ENCODE peak calls at places on chromosomes 1 and 21, in eight cellular contexts. S, P, N, G, H, F, I and B are unnamed samples.

GRCh38 chr1:1763657-1764621 is 14.3 kb downstream of the NADK start:
- DNase-seq in N (no peak), I (no peak), S (no peak), F (peak; percentile 10), G (no peak), H (no peak), P (peak; percentile 81), B (peak; percentile 98)

GRCh38 chr1:19884312-19884711 is 2.1 kb downstream of the OTUD3 start:
- DNase-seq in N (no peak), F (no peak), G (no peak), H (no peak), I (no peak), S (no peak), P (no peak), B (no peak)

GRCh38 chr1:34645919-34646318 is 108.9 kb upstream of the GJB5 start:
- DNase-seq in F (peak; percentile 8), H (no peak), N (no peak), I (no peak), S (no peak), P (no peak), G (no peak), B (no peak)

GRCh38 chr1:110634455-110635281 is 28.5 kb upstream of the KCNA2 start:
- DNase-seq in N (no peak), F (peak; percentile 49), I (no peak), H (peak; percentile 46), G (no peak), P (peak; percentile 74), S (peak; percentile 60), B (no peak)

GRCh38 chr1:43271186-43272118 is 1.7 kb downstream of the TMEM125 start:
- DNase-seq in G (no peak), P (no peak), H (no peak), F (no peak), S (no peak), N (no peak), I (no peak), B (no peak)

GRCh38 chr1:198151688-198152087 is 5.1 kb upstream of the NEK7 start:
- DNase-seq in N (no peak), G (no peak), H (no peak), S (no peak), F (no peak), I (no peak), P (no peak), B (no peak)

GRCh38 chr1:205648212-205648910 is 16.6 kb upstream of the ELK4 start:
- DNase-seq in P (no peak), H (no peak), S (no peak), F (no peak), G (no peak), I (peak; percentile 43), N (no peak), B (no peak)

GRCh38 chr1:116087628-116088027 is 23.6 kb upstream of the MAB21L3 start:
- DNase-seq in N (no peak), F (no peak), P (no peak), I (no peak), G (no peak), H (no peak), S (no peak), B (no peak)

GRCh38 chr1:200184196-200184595 is 156.7 kb downstream of the NR5A2 start:
- DNase-seq in G (no peak), F (peak; percentile 100), S (peak; percentile 90), P (peak; percentile 83), H (no peak), I (no peak), N (peak; percentile 84), B (peak; percentile 96)

DNA sequence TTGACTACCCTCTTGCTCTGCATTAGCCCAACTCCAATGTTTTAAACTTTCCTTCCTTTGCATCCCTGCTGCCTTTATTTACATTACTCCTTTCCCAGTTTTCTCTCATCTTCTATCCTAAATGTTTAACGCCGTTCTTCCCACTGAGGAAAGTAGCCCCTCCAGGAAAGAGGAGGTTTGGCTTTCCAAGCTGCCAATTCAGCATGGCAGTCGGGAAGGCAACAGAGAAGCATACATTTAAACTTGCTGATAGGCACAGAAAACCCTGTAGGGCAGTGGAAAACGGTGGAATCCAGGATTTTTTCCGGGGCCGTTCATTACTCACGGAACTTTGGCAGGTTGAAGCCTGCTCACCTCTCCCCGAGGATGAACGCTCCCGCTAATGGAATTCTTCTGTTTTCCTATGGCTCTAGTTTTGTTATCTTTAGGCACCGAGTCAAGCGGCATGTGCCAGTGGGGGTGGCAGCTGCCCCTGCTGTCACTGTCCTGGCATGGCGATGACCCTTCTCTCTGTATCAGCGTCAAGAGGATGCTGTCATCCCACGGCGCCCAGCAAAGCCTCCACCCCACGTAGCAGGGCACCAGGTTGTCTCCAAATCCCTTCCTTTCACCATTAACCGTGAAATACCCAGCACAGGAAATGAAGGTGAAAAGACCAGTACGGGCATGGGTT is 48.3 kb downstream of the ZBTB18 start:
- DNase-seq in F (no peak), N (no peak), H (no peak), P (no peak), I (no peak), S (no peak), G (no peak), B (no peak)
- TF ChIP-seq CTCF in F (no peak), N (no peak), H (no peak), P (no peak), I (no peak), S (no peak), G (no peak), B (no peak)

DNA sequence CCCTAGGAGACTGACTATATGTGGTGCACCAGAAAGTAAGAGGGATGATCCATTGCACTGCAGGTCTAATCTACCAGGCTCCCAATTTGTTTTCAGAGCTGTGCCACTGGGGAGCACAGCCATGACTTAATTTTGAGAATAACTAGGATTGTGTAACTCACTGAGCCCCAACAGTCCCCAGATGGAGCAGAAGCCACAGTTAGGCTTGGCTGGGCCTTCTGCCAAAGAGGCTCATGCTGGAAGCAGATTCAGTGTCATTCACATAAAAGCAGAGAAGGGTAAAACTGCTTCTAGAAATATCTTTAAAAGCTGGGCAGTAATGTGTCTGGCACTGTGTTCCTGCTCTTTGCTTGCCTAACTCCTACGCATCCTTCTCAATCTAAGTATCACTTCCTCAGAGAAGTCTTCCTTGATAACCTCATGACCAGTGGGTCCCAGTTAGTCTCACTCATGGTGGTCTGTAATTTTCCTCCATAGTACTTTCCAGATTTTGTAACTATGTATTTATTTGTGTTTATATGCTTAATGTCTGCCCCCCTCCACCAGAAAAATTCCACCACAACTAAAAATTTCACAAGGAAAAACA is 20.3 kb downstream of the STK40 start:
- DNase-seq in G (no peak), S (no peak), N (peak; percentile 85), F (no peak), I (no peak), P (peak; percentile 66), H (no peak), B (peak; percentile 61)
- TF ChIP-seq CTCF in G (no peak), S (no peak), N (no peak), F (no peak), I (no peak), P (no peak), H (no peak), B (no peak)

DNA sequence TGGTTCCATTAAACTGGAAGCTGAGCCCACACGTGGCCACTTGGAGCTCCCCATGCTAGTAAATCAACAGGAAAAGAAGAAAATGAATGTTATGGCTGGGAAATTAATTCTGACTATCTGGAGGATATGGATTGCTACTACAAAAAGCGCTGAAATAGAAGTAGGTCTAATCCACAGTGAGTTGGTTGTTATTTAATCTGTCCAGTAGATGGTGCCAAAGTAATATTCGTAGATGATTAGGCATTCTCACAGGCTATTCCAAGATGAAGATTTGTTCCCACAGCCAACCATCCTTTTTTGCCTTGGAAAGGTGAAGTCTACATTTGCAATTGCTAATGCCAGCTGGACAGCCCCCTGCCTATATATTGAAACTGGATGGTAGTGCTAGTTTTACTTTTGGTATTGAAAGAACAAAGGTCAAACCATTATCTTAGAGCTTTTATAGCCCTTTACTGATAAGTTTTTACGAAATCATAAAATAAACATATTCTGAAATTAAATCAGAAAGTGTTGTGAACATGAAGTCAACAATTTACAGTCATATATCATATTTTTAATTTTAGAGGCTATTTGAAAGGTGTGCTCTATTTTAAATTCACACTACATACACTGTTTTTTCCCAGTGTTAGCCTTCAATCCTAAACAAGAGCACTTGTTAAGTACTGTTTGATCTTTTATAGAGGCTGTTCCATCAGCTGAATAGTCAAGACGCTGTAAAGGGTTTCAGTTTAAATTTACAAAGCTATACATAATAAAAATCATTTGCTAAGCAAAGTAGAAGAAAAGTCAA is 43.9 kb downstream of the RBM11 start:
- DNase-seq in P (no peak), S (no peak), F (peak; percentile 72), H (no peak), G (no peak), N (no peak), I (peak; percentile 69), B (no peak)
- TF ChIP-seq CTCF in P (peak; percentile 67), S (peak; percentile 66), F (peak; percentile 75), H (peak; percentile 49), G (peak; percentile 31), N (peak; percentile 50), I (peak; percentile 74), B (peak; percentile 70)

GRCh38 chr1:240831922-240832321 is 220.0 kb upstream of the GREM2 start:
- DNase-seq in F (peak; percentile 36), H (no peak), G (no peak), N (no peak), P (no peak), I (no peak), S (no peak), B (no peak)
- TF ChIP-seq CTCF in F (peak; percentile 54), H (peak; percentile 7), G (no peak), N (no peak), P (no peak), I (peak; percentile 11), S (peak; percentile 40), B (no peak)

DNA sequence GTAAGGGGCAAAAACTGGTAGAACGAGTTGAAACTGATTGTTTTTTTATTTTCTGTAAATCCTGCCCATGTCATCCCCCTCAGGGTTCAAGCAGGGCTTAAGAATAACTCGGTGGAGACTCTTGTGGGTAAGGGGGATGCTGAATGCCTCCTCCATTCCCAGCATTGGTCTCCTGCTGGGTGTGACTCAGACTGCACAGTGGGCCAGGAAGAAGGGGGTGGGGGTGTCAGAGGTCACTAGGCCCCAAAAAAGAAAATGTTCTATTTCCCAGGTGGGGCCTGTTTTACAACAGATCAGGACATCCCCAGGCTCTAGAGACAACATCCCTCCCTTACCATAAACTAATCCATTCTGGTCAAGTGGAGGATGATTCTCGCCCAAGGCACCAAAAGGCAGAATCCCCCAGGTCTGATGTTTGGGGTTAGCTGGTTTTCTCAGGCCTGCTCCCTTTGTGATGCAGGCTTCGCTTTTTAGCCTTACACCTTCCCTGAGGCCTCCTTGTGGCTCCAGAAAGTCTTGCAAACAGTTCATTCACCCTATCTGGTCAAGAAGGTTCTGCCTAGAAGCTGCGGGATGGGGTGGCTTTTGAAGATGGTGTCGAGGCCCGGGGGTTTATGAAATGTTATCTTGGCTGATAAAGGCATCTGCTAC is 10.7 kb upstream of the GRHL3 start:
- DNase-seq in I (peak; percentile 64), F (peak; percentile 36), P (no peak), S (no peak), G (peak; percentile 49), N (no peak), H (no peak), B (no peak)
- TF ChIP-seq CTCF in I (peak; percentile 51), F (peak; percentile 52), P (no peak), S (peak; percentile 46), G (no peak), N (no peak), H (peak; percentile 53), B (no peak)

GRCh38 chr1:8831329-8831728 is 13.9 kb upstream of the RERE start:
- DNase-seq in H (no peak), N (no peak), P (no peak), I (no peak), F (no peak), S (no peak), G (no peak), B (no peak)
- TF ChIP-seq CTCF in H (peak; percentile 64), N (no peak), P (peak; percentile 9), I (peak; percentile 47), F (peak; percentile 42), S (peak; percentile 48), G (no peak), B (no peak)